ENCODE peak calls at places on chromosomes 5 and 9, in eight cellular contexts. Q, J, N, C, H, D, F and Y are unnamed samples.

GRCh38 chr9:129624168-129624759 is 1.7 kb upstream of the NTMT1 start:
- DNase-seq in C (peak; percentile 70), H (no peak), D (peak; percentile 59), J (peak; percentile 78), N (peak; percentile 71), Q (peak; percentile 57), F (no peak), Y (no peak)

GRCh38 chr5:51378778-51379652 is 4.2 kb upstream of the ISL1 start:
- DNase-seq in Q (no peak), J (no peak), N (no peak), F (no peak), C (no peak), D (peak; percentile 49), H (no peak), Y (no peak)

GRCh38 chr9:93096131-93096802 is at the start of gene CARD19:
- DNase-seq in F (no peak), H (no peak), Q (no peak), J (peak; percentile 79), N (peak; percentile 58), D (peak; percentile 47), C (peak; percentile 40), Y (no peak)

GRCh38 chr9:81519816-81520215 is 169.5 kb downstream of the TLE1 start:
- DNase-seq in J (no peak), H (no peak), N (no peak), C (no peak), D (no peak), F (no peak), Q (no peak), Y (no peak)

GRCh38 chr5:74401566-74402320 is 238.8 kb downstream of the ENC1 start:
- DNase-seq in H (no peak), Q (no peak), J (no peak), N (no peak), D (peak; percentile 19), F (no peak), C (no peak), Y (no peak)

GRCh38 chr9:97853844-97854695 is 1.0 kb downstream of the FOXE1 start:
- DNase-seq in J (no peak), C (peak; percentile 52), F (peak; percentile 56), D (peak; percentile 77), Q (peak; percentile 81), H (no peak), N (no peak), Y (peak; percentile 48)

GRCh38 chr9:130444565-130445221 is at the start of gene ASS1:
- DNase-seq in F (peak; percentile 40), N (peak; percentile 89), J (peak; percentile 72), H (no peak), C (peak; percentile 62), Q (peak; percentile 66), D (peak; percentile 49), Y (peak; percentile 85)

GRCh38 chr5:61953913-61954312 is 352.1 kb upstream of the KIF2A start:
- DNase-seq in C (no peak), H (no peak), J (no peak), F (no peak), Q (no peak), D (peak; percentile 12), N (no peak), Y (no peak)

GRCh38 chr9:88810826-88811225 is 180.4 kb upstream of the S1PR3 start:
- DNase-seq in D (no peak), N (no peak), C (no peak), H (no peak), Q (no peak), F (no peak), J (no peak), Y (no peak)

GRCh38 chr9:4617752-4618151 is 44.3 kb upstream of the PLPP6 start:
- DNase-seq in F (no peak), Q (no peak), N (no peak), H (no peak), C (no peak), J (no peak), D (no peak), Y (no peak)

GRCh38 chr9:28942941-28943340 is 1369.7 kb upstream of the C9orf72 start:
- DNase-seq in D (no peak), Q (no peak), H (no peak), F (no peak), N (no peak), C (no peak), J (no peak), Y (no peak)

GRCh38 chr5:131379723-131380122 is 115.9 kb downstream of the CDC42SE2 start:
- DNase-seq in H (peak; percentile 25), F (no peak), C (peak; percentile 46), J (no peak), N (no peak), Q (no peak), D (peak; percentile 58), Y (no peak)

GRCh38 chr5:96481396-96481795 is 48.3 kb upstream of the PCSK1 start:
- DNase-seq in F (no peak), H (peak; percentile 30), N (no peak), Q (no peak), J (no peak), D (no peak), C (no peak), Y (no peak)